ENCODE peak calls at places on chromosomes 13 and 19, in seven cellular contexts. R is fibroblast of mammary gland; M is ACHN; H is CD4-positive, alpha-beta T cell; G is activated naive CD8-positive, alpha-beta T cell treated with anti-CD3 and anti-CD28 coated beads, Interleukin-2, amount 50 U/mL, for 24 hours; B is NCI-H2107; N is kidney tubule cell. S is an unnamed sample.

GRCh38 chr19:13633109-13633508 is 126.8 kb upstream of the CACNA1A start:
- DNase-seq in G (no peak), B (peak), M (peak), R (peak), N (peak), H (no peak), S (no peak)

GRCh38 chr19:572891-573825 is 762 bp downstream of the BSG start:
- DNase-seq in G (no peak), M (peak), H (no peak), R (peak), N (peak), B (no peak), S (no peak)

GRCh38 chr19:913080-913748 is at the start of gene R3HDM4:
- DNase-seq in R (peak), N (peak), G (peak), M (peak), B (no peak), H (peak), S (peak)

GRCh38 chr13:82458169-82458568 is 1424.1 kb downstream of the SLITRK1 start:
- DNase-seq in M (no peak), G (no peak), H (no peak), B (no peak), N (no peak), R (no peak), S (no peak)

GRCh38 chr19:57419439-57419838 is 8.5 kb downstream of the ZNF17 start:
- DNase-seq in M (no peak), H (no peak), B (no peak), G (no peak), R (no peak), N (no peak), S (no peak)

GRCh38 chr13:89372193-89372592 is 1701.0 kb downstream of the SLITRK5 start:
- DNase-seq in R (no peak), G (no peak), N (no peak), H (no peak), B (no peak), M (no peak), S (no peak)

GRCh38 chr19:33171916-33172359 is 22.2 kb upstream of the LRP3 start:
- DNase-seq in G (no peak), N (no peak), H (no peak), B (no peak), M (no peak), R (peak), S (no peak)

GRCh38 chr13:106710267-106710666 is 142.3 kb upstream of the ARGLU1 start:
- DNase-seq in B (no peak), N (no peak), R (peak), G (no peak), M (no peak), H (no peak), S (no peak)

GRCh38 chr13:32587774-32588165 is 1.5 kb downstream of the PDS5B start:
- DNase-seq in N (peak), B (no peak), H (no peak), G (no peak), R (peak), M (no peak), S (no peak)

GRCh38 chr19:48575931-48576622 is 24.1 kb downstream of the SULT2B1 start:
- DNase-seq in H (no peak), R (no peak), N (no peak), M (no peak), G (no peak), B (no peak), S (no peak)